ENCODE peak calls at places on chromosomes 6 and 20, in nine cellular contexts. A, G, Q, D, Z, M, C, S and T are unnamed samples.

GRCh38 chr6:142045380-142046270 is 87.1 kb upstream of the GJE1 start:
- DNase-seq in A (peak), G (no peak), Q (no peak), D (no peak), Z (no peak), M (no peak), C (no peak), S (no peak), T (no peak)

GRCh38 chr20:49633023-49633422 is 65.1 kb upstream of the PTGIS start:
- DNase-seq in A (no peak), G (no peak), Q (no peak), D (no peak), Z (no peak), M (no peak), C (no peak), S (no peak), T (no peak)

GRCh38 chr6:6751615-6752014 is 163.1 kb downstream of the LY86 start:
- DNase-seq in A (peak), G (peak), Q (peak), D (peak), Z (no peak), M (no peak), C (no peak), S (no peak), T (no peak)

GRCh38 chr6:124400600-124400999 is 561.6 kb upstream of the RNF217 start:
- DNase-seq in A (no peak), G (no peak), Q (no peak), D (no peak), Z (no peak), M (no peak), C (no peak), S (no peak), T (no peak)

GRCh38 chr20:22446613-22447447 is 137.5 kb downstream of the FOXA2 start:
- DNase-seq in A (no peak), G (peak), Q (no peak), D (no peak), Z (no peak), M (peak), C (no peak), S (no peak), T (no peak)

GRCh38 chr6:156844089-156844488 is 66.9 kb downstream of the ARID1B start:
- DNase-seq in A (no peak), G (no peak), Q (no peak), D (no peak), Z (no peak), M (no peak), C (no peak), S (no peak), T (no peak)

GRCh38 chr20:32823078-32823477 is 3.3 kb downstream of the MAPRE1 start:
- DNase-seq in A (no peak), G (peak), Q (no peak), D (no peak), Z (no peak), M (no peak), C (no peak), S (peak), T (no peak)

GRCh38 chr6:73803562-73804221 is 107.7 kb downstream of the CD109 start:
- DNase-seq in A (peak), G (peak), Q (no peak), D (no peak), Z (peak), M (no peak), C (no peak), S (no peak), T (no peak)

GRCh38 chr6:27604986-27605385 is 132.1 kb upstream of the ZNF184 start:
- DNase-seq in A (no peak), G (no peak), Q (no peak), D (no peak), Z (peak), M (no peak), C (no peak), S (no peak), T (no peak)

GRCh38 chr6:1237636-1238035 is 74.3 kb upstream of the FOXQ1 start:
- DNase-seq in A (no peak), G (no peak), Q (no peak), D (no peak), Z (no peak), M (no peak), C (no peak), S (no peak), T (no peak)

GRCh38 chr6:3031857-3032256 is 32.2 kb downstream of the NQO2 start:
- DNase-seq in A (no peak), G (peak), Q (no peak), D (no peak), Z (no peak), M (no peak), C (no peak), S (no peak), T (no peak)

GRCh38 chr20:14712302-14712739 is 374.9 kb upstream of the FLRT3 start:
- DNase-seq in A (no peak), G (no peak), Q (no peak), D (peak), Z (peak), M (no peak), C (no peak), S (no peak), T (peak)

GRCh38 chr6:77173472-77174074 is 289.7 kb downstream of the HTR1B start:
- DNase-seq in A (no peak), G (no peak), Q (no peak), D (no peak), Z (peak), M (no peak), C (no peak), S (no peak), T (no peak)

GRCh38 chr20:8076505-8077498 is 55.3 kb upstream of the PLCB1 start:
- DNase-seq in A (no peak), G (no peak), Q (no peak), D (no peak), Z (no peak), M (no peak), C (peak), S (no peak), T (no peak)

GRCh38 chr20:38601216-38602184 is at the start of gene ARHGAP40:
- DNase-seq in A (peak), G (peak), Q (no peak), D (peak), Z (peak), M (peak), C (peak), S (no peak), T (no peak)

GRCh38 chr20:24134930-24135329 is 146.4 kb upstream of the GGTLC1 start:
- DNase-seq in A (no peak), G (no peak), Q (peak), D (no peak), Z (no peak), M (no peak), C (no peak), S (no peak), T (no peak)

GRCh38 chr6:26199057-26199772 is 112.0 kb downstream of the HFE start:
- DNase-seq in A (peak), G (peak), Q (peak), D (peak), Z (peak), M (peak), C (peak), S (peak), T (peak)

GRCh38 chr6:133130863-133131262 is 110.3 kb upstream of the EYA4 start:
- DNase-seq in A (peak), G (peak), Q (no peak), D (peak), Z (no peak), M (peak), C (no peak), S (no peak), T (no peak)

GRCh38 chr20:57409316-57409671 is 18.1 kb downstream of the RBM38 start:
- DNase-seq in A (no peak), G (no peak), Q (no peak), D (no peak), Z (no peak), M (no peak), C (no peak), S (no peak), T (no peak)

GRCh38 chr20:23624307-23624706 is 13.4 kb downstream of the CST3 start:
- DNase-seq in A (no peak), G (no peak), Q (no peak), D (no peak), Z (no peak), M (no peak), C (no peak), S (no peak), T (no peak)

GRCh38 chr6:3919130-3919628 is 70.0 kb downstream of the FAM50B start:
- DNase-seq in A (no peak), G (peak), Q (no peak), D (no peak), Z (no peak), M (peak), C (no peak), S (no peak), T (no peak)

GRCh38 chr6:16419636-16420331 is 181.4 kb downstream of the GMPR start:
- DNase-seq in A (no peak), G (no peak), Q (no peak), D (no peak), Z (no peak), M (no peak), C (no peak), S (no peak), T (no peak)
- TF ChIP-seq POLR2AphosphoS5 in A (no peak), G (no peak), Q (no peak), D (no peak), Z (no peak), M (no peak), C (no peak), S (no peak), T (no peak)

GRCh38 chr6:20335872-20336271 is 65.8 kb upstream of the E2F3 start:
- DNase-seq in A (no peak), G (no peak), Q (no peak), D (no peak), Z (no peak), M (no peak), C (no peak), S (no peak), T (no peak)

GRCh38 chr6:20341564-20341963 is 60.1 kb upstream of the E2F3 start:
- DNase-seq in A (no peak), G (no peak), Q (no peak), D (peak), Z (no peak), M (no peak), C (no peak), S (no peak), T (no peak)

GRCh38 chr6:20340056-20340455 is 61.6 kb upstream of the E2F3 start:
- DNase-seq in A (no peak), G (no peak), Q (no peak), D (no peak), Z (no peak), M (no peak), C (no peak), S (no peak), T (no peak)

GRCh38 chr6:20338160-20338559 is 63.5 kb upstream of the E2F3 start:
- DNase-seq in A (no peak), G (no peak), Q (no peak), D (no peak), Z (no peak), M (no peak), C (no peak), S (no peak), T (no peak)

GRCh38 chr6:20340459-20340858 is 61.2 kb upstream of the E2F3 start:
- DNase-seq in A (no peak), G (no peak), Q (no peak), D (no peak), Z (peak), M (no peak), C (no peak), S (no peak), T (no peak)
- TF ChIP-seq CTCF in A (peak), G (no peak), Q (no peak), D (no peak), Z (no peak), M (no peak), C (no peak), S (no peak), T (no peak)

GRCh38 chr6:37059344-37060194 is 54.1 kb downstream of the FGD2 start:
- DNase-seq in A (peak), G (peak), Q (peak), D (peak), Z (peak), M (peak), C (peak), S (no peak), T (peak)
- TF ChIP-seq POLR2AphosphoS5 in A (peak), G (peak), Q (peak), D (peak), Z (no peak), M (no peak), C (peak), S (no peak), T (peak)

GRCh38 chr20:43681468-43681942 is 14.6 kb downstream of the MYBL2 start:
- DNase-seq in A (no peak), G (no peak), Q (no peak), D (no peak), Z (peak), M (no peak), C (no peak), S (no peak), T (no peak)
- TF ChIP-seq CTCF in A (no peak), G (no peak), Q (no peak), D (no peak), Z (no peak), M (no peak), C (no peak), S (peak), T (no peak)

GRCh38 chr6:122722746-122723145 is 56.8 kb upstream of the FABP7 start:
- DNase-seq in A (no peak), G (no peak), Q (no peak), D (no peak), Z (no peak), M (no peak), C (no peak), S (no peak), T (no peak)
- TF ChIP-seq POLR2AphosphoS5 in A (no peak), G (no peak), Q (no peak), D (no peak), Z (no peak), M (no peak), C (no peak), S (no peak), T (no peak)

DNA sequence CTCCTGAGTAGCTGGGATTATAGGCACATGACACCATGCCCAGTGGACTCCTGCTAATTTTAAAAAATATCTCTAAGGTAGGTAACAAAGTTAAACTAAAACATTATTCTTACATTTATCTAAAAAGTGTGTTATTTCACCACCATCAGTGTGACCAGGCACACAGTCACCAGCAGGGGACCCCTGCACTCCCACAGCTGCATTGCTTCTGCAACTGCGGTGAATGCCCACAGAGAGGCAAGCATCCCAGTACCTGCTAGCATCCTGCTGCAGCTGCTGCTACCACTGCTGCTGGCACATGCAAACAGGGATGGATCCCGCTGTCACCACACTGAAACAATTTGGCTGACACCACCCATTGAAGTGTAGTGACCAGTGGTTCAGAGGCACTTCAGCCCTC is 21.9 kb upstream of the EPB41L2 start:
- DNase-seq in A (no peak), G (no peak), Q (no peak), D (no peak), Z (no peak), M (no peak), C (no peak), S (no peak), T (no peak)
- TF ChIP-seq CTCF in A (peak), G (no peak), Q (no peak), D (no peak), Z (peak), M (no peak), C (no peak), S (no peak), T (peak)

GRCh38 chr6:166667886-166668620 is 41.0 kb upstream of the RPS6KA2 start:
- DNase-seq in A (no peak), G (no peak), Q (no peak), D (no peak), Z (no peak), M (no peak), C (no peak), S (no peak), T (no peak)
- TF ChIP-seq POLR2AphosphoS5 in A (no peak), G (no peak), Q (no peak), D (no peak), Z (no peak), M (no peak), C (no peak), S (no peak), T (no peak)

DNA sequence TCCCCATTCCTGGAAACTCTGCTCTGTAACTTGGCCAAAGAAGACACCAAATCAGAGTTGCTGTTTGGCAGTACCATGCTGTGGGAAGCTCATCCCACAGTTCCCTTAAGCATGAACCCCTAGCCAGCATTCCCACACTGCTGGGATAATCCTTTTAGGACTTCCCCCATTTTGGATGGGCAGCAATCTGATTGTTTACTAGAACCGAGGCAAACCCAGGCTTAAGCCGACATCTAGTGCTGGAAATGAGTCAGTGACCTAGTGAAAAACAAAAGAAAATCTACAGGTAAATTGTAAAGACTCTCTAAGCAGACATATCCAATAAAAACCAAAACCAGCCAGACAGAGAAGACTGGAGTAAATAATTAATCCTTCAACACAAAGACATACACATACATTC is 5.2 kb downstream of the DNAH8 start:
- DNase-seq in A (peak), G (no peak), Q (no peak), D (no peak), Z (peak), M (no peak), C (no peak), S (no peak), T (no peak)
- TF ChIP-seq CTCF in A (no peak), G (no peak), Q (no peak), D (no peak), Z (peak), M (no peak), C (no peak), S (no peak), T (peak)